ENCODE peak calls at places on chromosomes 5 and 9, in five cellular contexts. One of them, this sample, is unnamed.

GRCh38 chr9:12699529-12699928 is 6.3 kb downstream of the TYRP1 start:
- DNase-seq in H1: no peak
- DNase-seq in HepG2: no peak
- DNase-seq in HEK293T: no peak
- DNase-seq in NT2/D1: no peak
- DNase-seq in this sample: no peak

GRCh38 chr9:32550046-32550608 is 2.0 kb upstream of the SMIM27 start:
- DNase-seq in H1: no peak
- DNase-seq in HepG2: no peak
- DNase-seq in HEK293T: peak; percentile 12
- DNase-seq in NT2/D1: no peak
- DNase-seq in this sample: no peak

GRCh38 chr9:89474939-89475338 is 23.0 kb downstream of the SEMA4D start:
- DNase-seq in H1: no peak
- DNase-seq in HepG2: no peak
- DNase-seq in HEK293T: no peak
- DNase-seq in NT2/D1: no peak
- DNase-seq in this sample: no peak

GRCh38 chr5:145887976-145888574 is 15.3 kb upstream of the GRXCR2 start:
- DNase-seq in H1: peak; percentile 21
- DNase-seq in HepG2: peak; percentile 56
- DNase-seq in HEK293T: peak; percentile 58
- DNase-seq in NT2/D1: peak; percentile 13
- DNase-seq in this sample: no peak

GRCh38 chr5:1951165-1951816 is 68.6 kb upstream of the IRX4 start:
- DNase-seq in H1: no peak
- DNase-seq in HepG2: no peak
- DNase-seq in HEK293T: no peak
- DNase-seq in NT2/D1: no peak
- DNase-seq in this sample: no peak

GRCh38 chr5:108418172-108418571 is 36.3 kb upstream of the FBXL17 start:
- DNase-seq in H1: no peak
- DNase-seq in HepG2: no peak
- DNase-seq in HEK293T: no peak
- DNase-seq in NT2/D1: no peak
- DNase-seq in this sample: no peak

GRCh38 chr5:41517909-41518308 is 7.5 kb upstream of the PLCXD3 start:
- DNase-seq in H1: no peak
- DNase-seq in HepG2: no peak
- DNase-seq in HEK293T: no peak
- DNase-seq in NT2/D1: no peak
- DNase-seq in this sample: no peak

GRCh38 chr9:7284517-7284916 is 515.1 kb downstream of the DMAC1 start:
- DNase-seq in H1: peak; percentile 25
- DNase-seq in HepG2: no peak
- DNase-seq in HEK293T: no peak
- DNase-seq in NT2/D1: peak; percentile 35
- DNase-seq in this sample: no peak

GRCh38 chr9:84839538-84839937 is 170.0 kb downstream of the NTRK2 start:
- DNase-seq in H1: no peak
- DNase-seq in HepG2: no peak
- DNase-seq in HEK293T: no peak
- DNase-seq in NT2/D1: no peak
- DNase-seq in this sample: no peak

GRCh38 chr5:88665750-88666215 is 217.2 kb downstream of the MEF2C start:
- DNase-seq in H1: no peak
- DNase-seq in HepG2: no peak
- DNase-seq in HEK293T: no peak
- DNase-seq in NT2/D1: no peak
- DNase-seq in this sample: no peak
- TF ChIP-seq SUZ12 in H1: peak; percentile 39
- TF ChIP-seq SUZ12 in HepG2: no peak
- TF ChIP-seq SUZ12 in HEK293T: no peak
- TF ChIP-seq SUZ12 in NT2/D1: no peak
- TF ChIP-seq SUZ12 in this sample: no peak

DNA sequence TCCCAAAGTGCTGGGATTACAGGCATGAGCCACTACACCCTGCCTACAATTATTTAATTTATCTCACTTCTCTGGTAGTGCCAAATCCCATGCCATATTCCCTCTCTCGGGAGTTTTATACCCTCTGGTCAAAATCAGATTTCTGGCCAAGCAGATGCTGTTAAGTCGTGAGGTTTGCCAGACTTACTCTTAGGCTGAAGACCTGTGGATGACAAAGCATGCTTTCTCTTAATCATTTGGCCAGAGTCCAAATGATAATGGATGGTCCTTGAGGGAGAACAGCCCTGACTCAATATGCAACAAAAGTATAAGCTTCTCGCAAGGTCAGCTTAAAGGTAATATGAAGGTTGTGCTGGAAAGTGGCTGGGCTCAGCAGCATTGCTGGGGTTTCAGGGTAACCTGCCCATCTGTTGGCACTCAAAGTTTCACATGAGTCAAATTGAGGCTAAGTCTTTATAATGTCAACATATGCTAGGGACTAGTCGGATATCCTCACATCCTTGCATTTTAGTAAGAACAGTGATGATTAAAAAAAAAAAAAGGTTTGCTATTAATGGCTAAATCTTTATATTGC is 280.1 kb downstream of the KIF4B start:
- DNase-seq in H1: no peak
- DNase-seq in HepG2: no peak
- DNase-seq in HEK293T: no peak
- DNase-seq in NT2/D1: no peak
- DNase-seq in this sample: no peak
- TF ChIP-seq SUZ12 in H1: no peak
- TF ChIP-seq SUZ12 in HepG2: no peak
- TF ChIP-seq SUZ12 in HEK293T: no peak
- TF ChIP-seq SUZ12 in NT2/D1: no peak
- TF ChIP-seq SUZ12 in this sample: no peak

DNA sequence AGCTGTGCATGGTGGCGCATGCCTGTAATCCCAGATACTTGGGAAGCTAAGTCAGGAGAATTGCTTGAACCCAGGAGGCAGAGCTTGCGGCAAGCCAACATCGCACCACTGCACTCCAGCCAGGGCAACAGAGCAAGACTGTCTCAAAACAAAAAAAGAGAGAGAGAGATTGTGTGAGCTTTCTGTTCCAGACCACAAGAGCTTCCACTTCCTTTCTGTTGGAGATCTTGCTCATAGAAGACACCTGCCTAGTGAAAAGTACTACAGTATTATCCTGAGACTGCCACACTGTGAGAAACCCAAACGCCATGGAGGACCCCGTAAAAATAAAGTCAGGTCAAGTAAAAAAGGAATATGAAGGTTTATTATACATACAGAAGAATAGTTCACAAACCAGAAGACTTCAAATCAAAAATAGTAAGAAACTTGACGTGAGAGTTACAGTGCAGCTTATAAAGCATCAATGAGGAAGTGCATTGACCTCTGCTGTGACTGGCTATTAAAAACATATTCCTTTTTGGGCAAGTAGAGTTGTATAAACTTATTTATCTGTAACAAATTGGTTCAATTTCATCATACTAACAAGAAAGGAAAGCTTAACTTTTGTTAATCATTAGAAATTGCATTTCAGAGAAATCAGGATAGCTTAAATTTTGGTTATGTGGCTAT is 4.3 kb upstream of the EMB start:
- DNase-seq in H1: no peak
- DNase-seq in HepG2: no peak
- DNase-seq in HEK293T: no peak
- DNase-seq in NT2/D1: no peak
- DNase-seq in this sample: peak; percentile 62
- TF ChIP-seq SUZ12 in H1: no peak
- TF ChIP-seq SUZ12 in HepG2: no peak
- TF ChIP-seq SUZ12 in HEK293T: no peak
- TF ChIP-seq SUZ12 in NT2/D1: no peak
- TF ChIP-seq SUZ12 in this sample: no peak

DNA sequence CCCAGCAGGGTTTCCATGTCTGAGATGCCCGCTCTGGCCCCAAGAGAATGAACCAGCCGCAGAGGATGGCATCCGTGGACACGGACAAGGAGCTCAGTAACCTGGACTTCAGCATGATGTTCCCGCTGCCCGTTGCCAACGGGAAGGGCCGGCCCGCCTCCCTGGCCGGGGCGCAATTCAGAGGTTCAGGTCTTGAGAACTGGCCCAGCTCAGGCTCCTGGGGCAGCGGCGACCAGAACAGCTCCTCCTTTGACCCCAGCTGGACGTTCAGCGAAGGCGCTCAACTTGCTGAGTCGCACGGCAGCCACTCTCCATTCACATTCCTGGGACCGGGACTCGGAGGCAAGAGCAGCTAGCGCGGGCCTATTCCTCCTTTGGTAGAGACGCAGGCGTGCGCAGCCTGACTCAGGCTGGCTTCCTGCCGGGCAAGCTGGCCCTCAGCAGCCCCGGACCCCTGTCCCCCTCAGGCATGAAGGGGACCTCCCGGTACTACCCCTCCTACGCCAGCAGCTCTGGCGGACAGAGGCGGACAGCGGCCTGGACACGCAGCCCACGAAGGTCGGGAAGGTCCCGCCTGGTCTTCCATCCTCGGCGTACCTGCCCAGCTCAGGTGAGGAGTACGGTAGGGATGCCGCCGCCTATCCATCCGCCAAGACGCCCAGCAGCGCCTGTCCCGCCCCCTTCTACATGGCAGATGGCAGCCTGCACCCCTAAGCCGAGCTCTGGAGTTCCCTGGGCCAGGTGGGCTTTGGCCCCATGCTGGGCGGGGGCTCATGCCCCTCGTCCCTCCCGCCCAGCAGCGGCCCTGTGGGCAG is 74.4 kb downstream of the INSL6 start:
- DNase-seq in H1: no peak
- DNase-seq in HepG2: no peak
- DNase-seq in HEK293T: no peak
- DNase-seq in NT2/D1: no peak
- DNase-seq in this sample: no peak
- TF ChIP-seq SUZ12 in H1: no peak
- TF ChIP-seq SUZ12 in HepG2: no peak
- TF ChIP-seq SUZ12 in HEK293T: no peak
- TF ChIP-seq SUZ12 in NT2/D1: no peak
- TF ChIP-seq SUZ12 in this sample: no peak

GRCh38 chr9:2017459-2018161 is 2.5 kb downstream of the SMARCA2 start:
- DNase-seq in H1: no peak
- DNase-seq in HepG2: peak; percentile 20
- DNase-seq in HEK293T: peak; percentile 23
- DNase-seq in NT2/D1: no peak
- DNase-seq in this sample: no peak

GRCh38 chr9:2017209-2017458 is 2.0 kb downstream of the SMARCA2 start:
- DNase-seq in H1: no peak
- DNase-seq in HepG2: no peak
- DNase-seq in HEK293T: no peak
- DNase-seq in NT2/D1: no peak
- DNase-seq in this sample: no peak

GRCh38 chr9:2019723-2020122 is 4.6 kb downstream of the SMARCA2 start:
- DNase-seq in H1: no peak
- DNase-seq in HepG2: no peak
- DNase-seq in HEK293T: no peak
- DNase-seq in NT2/D1: no peak
- DNase-seq in this sample: no peak

GRCh38 chr9:2018162-2018643 is 3.1 kb downstream of the SMARCA2 start:
- DNase-seq in H1: no peak
- DNase-seq in HepG2: no peak
- DNase-seq in HEK293T: no peak
- DNase-seq in NT2/D1: no peak
- DNase-seq in this sample: no peak

DNA sequence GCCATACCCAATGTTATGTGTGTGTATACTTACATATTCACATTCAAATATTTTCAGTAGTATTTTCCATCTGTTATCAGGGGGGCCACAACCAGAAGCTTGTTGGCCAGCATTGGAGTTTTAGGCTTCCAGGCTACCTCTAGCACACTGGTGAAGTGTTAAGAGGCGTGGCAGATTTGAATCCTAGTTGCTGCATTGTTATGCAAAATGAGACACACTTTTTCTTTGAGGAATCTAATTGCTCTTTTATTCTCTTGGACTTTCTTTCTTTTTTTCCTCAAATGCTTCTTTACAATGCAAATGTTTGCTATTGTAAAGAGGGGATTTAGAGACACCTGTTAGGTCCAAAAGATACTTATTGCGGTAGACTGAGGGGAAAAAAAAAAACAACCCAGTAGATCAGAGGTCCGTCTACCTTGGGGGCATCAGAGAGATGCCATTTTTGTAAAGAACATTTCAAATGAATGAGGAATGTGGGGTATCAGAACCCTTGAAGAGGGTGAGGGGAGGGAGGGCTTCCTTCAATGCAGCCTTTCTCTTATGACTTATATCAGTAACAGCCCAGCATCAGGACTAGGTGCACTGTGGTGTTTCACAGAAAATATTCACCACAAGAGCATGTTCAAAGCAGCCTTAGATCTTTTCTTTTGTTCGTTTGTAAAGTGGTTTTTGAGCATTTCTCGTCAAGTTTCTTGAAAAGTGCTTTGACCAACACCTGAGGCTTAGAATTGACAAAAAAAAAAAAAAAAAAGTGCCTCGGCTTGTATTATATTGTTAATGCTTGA is 3.8 kb downstream of the SMARCA2 start:
- DNase-seq in H1: no peak
- DNase-seq in HepG2: no peak
- DNase-seq in HEK293T: no peak
- DNase-seq in NT2/D1: peak; percentile 70
- DNase-seq in this sample: no peak
- TF ChIP-seq SUZ12 in H1: no peak
- TF ChIP-seq SUZ12 in HepG2: no peak
- TF ChIP-seq SUZ12 in HEK293T: no peak
- TF ChIP-seq SUZ12 in NT2/D1: no peak
- TF ChIP-seq SUZ12 in this sample: no peak

DNA sequence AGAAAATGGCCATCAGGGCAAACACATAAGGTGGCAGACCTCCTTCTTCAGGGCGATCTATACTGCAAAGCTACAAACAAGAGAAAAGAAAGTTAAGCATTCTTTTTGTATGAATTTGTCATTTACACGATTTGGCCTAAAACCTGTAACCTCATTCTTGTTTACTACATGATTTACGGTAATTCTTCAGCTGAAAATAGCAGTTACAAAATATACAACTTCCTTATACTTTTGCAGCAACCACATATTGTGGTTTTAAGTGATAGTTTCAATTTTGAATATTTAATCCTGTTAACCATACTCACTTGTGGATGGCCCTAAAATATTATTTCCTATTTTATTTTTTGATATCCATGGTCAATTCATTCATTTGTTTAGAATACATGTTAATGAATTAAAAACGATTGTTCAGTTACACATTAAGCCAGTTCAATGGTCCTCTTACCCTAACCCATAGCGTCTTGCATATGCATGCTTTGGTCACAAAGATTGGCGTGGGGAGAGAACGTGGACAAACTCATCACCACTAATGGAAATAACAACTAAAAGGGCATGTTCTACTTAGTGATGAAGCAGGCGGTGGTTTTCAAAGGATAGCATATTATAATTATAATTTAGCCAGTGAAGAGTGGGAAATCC is 16.6 kb downstream of the TUT7 start:
- DNase-seq in H1: no peak
- DNase-seq in HepG2: no peak
- DNase-seq in HEK293T: no peak
- DNase-seq in NT2/D1: no peak
- DNase-seq in this sample: no peak
- TF ChIP-seq SUZ12 in H1: no peak
- TF ChIP-seq SUZ12 in HepG2: no peak
- TF ChIP-seq SUZ12 in HEK293T: no peak
- TF ChIP-seq SUZ12 in NT2/D1: no peak
- TF ChIP-seq SUZ12 in this sample: no peak

GRCh38 chr9:109422641-109423040 is 75.5 kb downstream of the PTPN3 start:
- DNase-seq in H1: no peak
- DNase-seq in HepG2: no peak
- DNase-seq in HEK293T: no peak
- DNase-seq in NT2/D1: no peak
- DNase-seq in this sample: peak; percentile 91
- TF ChIP-seq SUZ12 in H1: no peak
- TF ChIP-seq SUZ12 in HepG2: no peak
- TF ChIP-seq SUZ12 in HEK293T: no peak
- TF ChIP-seq SUZ12 in NT2/D1: no peak
- TF ChIP-seq SUZ12 in this sample: no peak

This sample was measured in GM12878.